ENCODE peak calls at places on chromosomes 3 and 15, in eight cellular contexts. One of them, this sample, is unnamed.

GRCh38 chr3:197454014-197454413 is 101.8 kb downstream of the BDH1 start:
- DNase-seq in osteocyte: no peak
- DNase-seq in H9: no peak
- DNase-seq in stomach: no peak
- DNase-seq in mammary epithelial cell: no peak
- DNase-seq in heart left ventricle: no peak
- DNase-seq in stimulated activated CD8-positive, alpha-beta memory T cell treated with anti-CD3 and anti-CD28 coated beads, Interleukin-15, amount 100 ng/mL, for 24 hours: no peak
- DNase-seq in effector memory CD4-positive, alpha-beta T cell: no peak
- DNase-seq in this sample: no peak

GRCh38 chr15:87977907-87978306 is 278.6 kb downstream of the NTRK3 start:
- DNase-seq in osteocyte: no peak
- DNase-seq in H9: no peak
- DNase-seq in stomach: no peak
- DNase-seq in mammary epithelial cell: no peak
- DNase-seq in heart left ventricle: no peak
- DNase-seq in stimulated activated CD8-positive, alpha-beta memory T cell treated with anti-CD3 and anti-CD28 coated beads, Interleukin-15, amount 100 ng/mL, for 24 hours: no peak
- DNase-seq in effector memory CD4-positive, alpha-beta T cell: no peak
- DNase-seq in this sample: no peak

GRCh38 chr3:17841190-17841828 is 98.9 kb upstream of the TBC1D5 start:
- DNase-seq in osteocyte: peak
- DNase-seq in H9: peak
- DNase-seq in stomach: peak
- DNase-seq in mammary epithelial cell: peak
- DNase-seq in heart left ventricle: peak
- DNase-seq in stimulated activated CD8-positive, alpha-beta memory T cell treated with anti-CD3 and anti-CD28 coated beads, Interleukin-15, amount 100 ng/mL, for 24 hours: peak
- DNase-seq in effector memory CD4-positive, alpha-beta T cell: peak
- DNase-seq in this sample: peak

GRCh38 chr3:76826915-76827314 is 213.0 kb upstream of the ROBO2 start:
- DNase-seq in osteocyte: no peak
- DNase-seq in H9: no peak
- DNase-seq in stomach: no peak
- DNase-seq in mammary epithelial cell: no peak
- DNase-seq in heart left ventricle: no peak
- DNase-seq in stimulated activated CD8-positive, alpha-beta memory T cell treated with anti-CD3 and anti-CD28 coated beads, Interleukin-15, amount 100 ng/mL, for 24 hours: no peak
- DNase-seq in effector memory CD4-positive, alpha-beta T cell: no peak
- DNase-seq in this sample: no peak

GRCh38 chr3:151425640-151426336 is 35.1 kb downstream of the IGSF10 start:
- DNase-seq in osteocyte: no peak
- DNase-seq in H9: no peak
- DNase-seq in stomach: no peak
- DNase-seq in mammary epithelial cell: no peak
- DNase-seq in heart left ventricle: no peak
- DNase-seq in stimulated activated CD8-positive, alpha-beta memory T cell treated with anti-CD3 and anti-CD28 coated beads, Interleukin-15, amount 100 ng/mL, for 24 hours: no peak
- DNase-seq in effector memory CD4-positive, alpha-beta T cell: no peak
- DNase-seq in this sample: no peak

GRCh38 chr15:66760358-66760967 is 58.4 kb downstream of the SMAD6 start:
- DNase-seq in osteocyte: no peak
- DNase-seq in H9: no peak
- DNase-seq in stomach: no peak
- DNase-seq in mammary epithelial cell: no peak
- DNase-seq in heart left ventricle: peak
- DNase-seq in stimulated activated CD8-positive, alpha-beta memory T cell treated with anti-CD3 and anti-CD28 coated beads, Interleukin-15, amount 100 ng/mL, for 24 hours: no peak
- DNase-seq in effector memory CD4-positive, alpha-beta T cell: no peak
- DNase-seq in this sample: no peak

GRCh38 chr15:41945221-41945620 is 27.1 kb downstream of the EHD4 start:
- DNase-seq in osteocyte: no peak
- DNase-seq in H9: no peak
- DNase-seq in stomach: no peak
- DNase-seq in mammary epithelial cell: no peak
- DNase-seq in heart left ventricle: no peak
- DNase-seq in stimulated activated CD8-positive, alpha-beta memory T cell treated with anti-CD3 and anti-CD28 coated beads, Interleukin-15, amount 100 ng/mL, for 24 hours: no peak
- DNase-seq in effector memory CD4-positive, alpha-beta T cell: no peak
- DNase-seq in this sample: no peak

GRCh38 chr3:194561306-194561974 is 71.8 kb downstream of the TMEM44 start:
- DNase-seq in osteocyte: no peak
- DNase-seq in H9: no peak
- DNase-seq in stomach: no peak
- DNase-seq in mammary epithelial cell: peak
- DNase-seq in heart left ventricle: no peak
- DNase-seq in stimulated activated CD8-positive, alpha-beta memory T cell treated with anti-CD3 and anti-CD28 coated beads, Interleukin-15, amount 100 ng/mL, for 24 hours: no peak
- DNase-seq in effector memory CD4-positive, alpha-beta T cell: no peak
- DNase-seq in this sample: no peak

GRCh38 chr15:48644498-48644826 is 1.0 kb downstream of the FBN1 start:
- DNase-seq in osteocyte: no peak
- DNase-seq in H9: no peak
- DNase-seq in stomach: no peak
- DNase-seq in mammary epithelial cell: no peak
- DNase-seq in heart left ventricle: no peak
- DNase-seq in stimulated activated CD8-positive, alpha-beta memory T cell treated with anti-CD3 and anti-CD28 coated beads, Interleukin-15, amount 100 ng/mL, for 24 hours: no peak
- DNase-seq in effector memory CD4-positive, alpha-beta T cell: no peak
- DNase-seq in this sample: no peak

GRCh38 chr3:187367561-187368103 is 553 bp upstream of the RTP4 start:
- DNase-seq in osteocyte: no peak
- DNase-seq in H9: no peak
- DNase-seq in stomach: no peak
- DNase-seq in mammary epithelial cell: no peak
- DNase-seq in heart left ventricle: no peak
- DNase-seq in stimulated activated CD8-positive, alpha-beta memory T cell treated with anti-CD3 and anti-CD28 coated beads, Interleukin-15, amount 100 ng/mL, for 24 hours: no peak
- DNase-seq in effector memory CD4-positive, alpha-beta T cell: no peak
- DNase-seq in this sample: no peak

GRCh38 chr3:354433-354832 is 157.9 kb downstream of the CHL1 start:
- DNase-seq in osteocyte: no peak
- DNase-seq in H9: peak
- DNase-seq in stomach: no peak
- DNase-seq in mammary epithelial cell: peak
- DNase-seq in heart left ventricle: no peak
- DNase-seq in stimulated activated CD8-positive, alpha-beta memory T cell treated with anti-CD3 and anti-CD28 coated beads, Interleukin-15, amount 100 ng/mL, for 24 hours: no peak
- DNase-seq in effector memory CD4-positive, alpha-beta T cell: no peak
- DNase-seq in this sample: peak

GRCh38 chr15:98967096-98967495 is 40.5 kb downstream of the PGPEP1L start:
- DNase-seq in osteocyte: peak
- DNase-seq in H9: no peak
- DNase-seq in stomach: no peak
- DNase-seq in mammary epithelial cell: peak
- DNase-seq in heart left ventricle: no peak
- DNase-seq in stimulated activated CD8-positive, alpha-beta memory T cell treated with anti-CD3 and anti-CD28 coated beads, Interleukin-15, amount 100 ng/mL, for 24 hours: no peak
- DNase-seq in effector memory CD4-positive, alpha-beta T cell: no peak
- DNase-seq in this sample: no peak

GRCh38 chr3:45878124-45878523 is 8.2 kb upstream of the CCR9 start:
- DNase-seq in osteocyte: no peak
- DNase-seq in H9: no peak
- DNase-seq in stomach: no peak
- DNase-seq in mammary epithelial cell: no peak
- DNase-seq in heart left ventricle: no peak
- DNase-seq in stimulated activated CD8-positive, alpha-beta memory T cell treated with anti-CD3 and anti-CD28 coated beads, Interleukin-15, amount 100 ng/mL, for 24 hours: no peak
- DNase-seq in effector memory CD4-positive, alpha-beta T cell: no peak
- DNase-seq in this sample: no peak